ENCODE peak calls at places on chromosome 3, in eight cellular contexts. D is fibroblast of pulmonary artery; F is A172; Y is activated naive CD8-positive, alpha-beta T cell treated with anti-CD3 and anti-CD28 coated beads, Interleukin-2, amount 50 U/mL, for 24 hours; H is brain microvascular endothelial cell; L is BE2C; S is amniotic epithelial cell; N is T-helper 9 cell. X is an unnamed sample.

GRCh38 chr3:106034313-106034712 is 165.5 kb upstream of the CBLB start:
- DNase-seq in D (no peak), F (no peak), Y (no peak), H (no peak), L (no peak), S (no peak), N (no peak), X (no peak)

GRCh38 chr3:30502742-30503073 is 103.7 kb upstream of the TGFBR2 start:
- DNase-seq in D (no peak), F (peak), Y (no peak), H (no peak), L (no peak), S (peak), N (no peak), X (no peak)

GRCh38 chr3:111577798-111578685 is 17.1 kb downstream of the ZBED2 start:
- DNase-seq in D (peak), F (peak), Y (no peak), H (peak), L (no peak), S (peak), N (no peak), X (no peak)

GRCh38 chr3:76551739-76552138 is 488.2 kb upstream of the ROBO2 start:
- DNase-seq in D (no peak), F (no peak), Y (no peak), H (no peak), L (peak), S (no peak), N (no peak), X (no peak)

GRCh38 chr3:140376136-140376889 is 301.6 kb upstream of the TRIM42 start:
- DNase-seq in D (no peak), F (no peak), Y (no peak), H (no peak), L (no peak), S (no peak), N (no peak), X (no peak)

GRCh38 chr3:126397610-126398422 is 3.1 kb downstream of the CFAP100 start:
- DNase-seq in D (no peak), F (no peak), Y (no peak), H (no peak), L (no peak), S (no peak), N (no peak), X (no peak)

GRCh38 chr3:95289295-95289694 is 1226.4 kb downstream of the NSUN3 start:
- DNase-seq in D (peak), F (no peak), Y (no peak), H (peak), L (no peak), S (peak), N (no peak), X (no peak)

GRCh38 chr3:129795596-129795995 is 97.9 kb downstream of the TMCC1 start:
- DNase-seq in D (peak), F (peak), Y (no peak), H (peak), L (no peak), S (peak), N (no peak), X (no peak)

GRCh38 chr3:82353281-82354171 is 592.1 kb upstream of the GBE1 start:
- DNase-seq in D (no peak), F (no peak), Y (no peak), H (no peak), L (no peak), S (no peak), N (no peak), X (no peak)

GRCh38 chr3:61168286-61168685 is 83.0 kb downstream of the FHIT start:
- DNase-seq in D (no peak), F (no peak), Y (no peak), H (no peak), L (no peak), S (no peak), N (no peak), X (no peak)

GRCh38 chr3:129425213-129425612 is 3.2 kb downstream of the EFCAB12 start:
- DNase-seq in D (no peak), F (no peak), Y (no peak), H (no peak), L (no peak), S (no peak), N (no peak), X (no peak)

GRCh38 chr3:182238141-182238540 is 526.4 kb downstream of the SOX2 start:
- DNase-seq in D (no peak), F (peak), Y (no peak), H (no peak), L (no peak), S (peak), N (no peak), X (no peak)

GRCh38 chr3:140922634-140923033 is 19.0 kb upstream of the SLC25A36 start:
- DNase-seq in D (peak), F (no peak), Y (no peak), H (peak), L (no peak), S (peak), N (no peak), X (no peak)

GRCh38 chr3:113712129-113712528 is 15.7 kb upstream of the USF3 start:
- DNase-seq in D (no peak), F (no peak), Y (no peak), H (no peak), L (no peak), S (no peak), N (no peak), X (no peak)

GRCh38 chr3:100205161-100205560 is 55.6 kb upstream of the TBC1D23 start:
- DNase-seq in D (no peak), F (no peak), Y (no peak), H (no peak), L (no peak), S (peak), N (no peak), X (no peak)

GRCh38 chr3:64187065-64187959 is 38.0 kb downstream of the PRICKLE2 start:
- DNase-seq in D (peak), F (peak), Y (no peak), H (peak), L (peak), S (peak), N (no peak), X (no peak)

GRCh38 chr3:80052271-80052670 is 284.5 kb upstream of the ROBO1 start:
- DNase-seq in D (no peak), F (no peak), Y (no peak), H (no peak), L (no peak), S (no peak), N (no peak), X (no peak)

GRCh38 chr3:23668430-23668904 is 137.3 kb upstream of the UBE2E1 start:
- DNase-seq in D (peak), F (peak), Y (no peak), H (peak), L (no peak), S (peak), N (no peak), X (no peak)

GRCh38 chr3:136207741-136208140 is 11.6 kb upstream of the MSL2 start:
- DNase-seq in D (no peak), F (no peak), Y (no peak), H (no peak), L (no peak), S (no peak), N (no peak), X (no peak)

GRCh38 chr3:48601622-48601994 is 6.5 kb upstream of the COL7A1 start:
- DNase-seq in D (no peak), F (no peak), Y (no peak), H (no peak), L (no peak), S (no peak), N (no peak), X (no peak)

GRCh38 chr3:158532099-158532734 is 38.8 kb upstream of the MLF1 start:
- DNase-seq in D (peak), F (peak), Y (no peak), H (peak), L (peak), S (peak), N (no peak), X (no peak)

X was measured in progenitor cell of endocrine pancreas.